ENCODE peak calls at places on chromosome 12, in five cellular contexts. L is foreskin melanocyte, A is RCC 7860, I is activated gamma-delta T cell treated with Interleukin-2 at 50 U/mL for 16 hours, J is cerebellar cortex. Z is an unnamed sample.
A peak's percentile ranks its signal among the peaks of the same experiment; 100 is the strongest.

GRCh38 chr12:57235012-57235727 is 5.7 kb downstream of the SHMT2 start:
- DNase-seq in I (no peak), L (no peak), A (peak; percentile 11), J (no peak), Z (no peak)

GRCh38 chr12:51269174-51270066 is 795 bp downstream of the SMAGP start:
- DNase-seq in J (peak; percentile 36), I (peak; percentile 58), L (no peak), A (no peak), Z (no peak)

GRCh38 chr12:69117566-69118266 is 121.7 kb upstream of the CPSF6 start:
- DNase-seq in I (no peak), L (no peak), A (no peak), J (no peak), Z (no peak)

GRCh38 chr12:73187765-73188164 is 915.6 kb downstream of the TRHDE start:
- DNase-seq in A (no peak), I (no peak), L (no peak), J (no peak), Z (no peak)

GRCh38 chr12:65748332-65748731 is 76.0 kb upstream of the HMGA2 start:
- DNase-seq in I (no peak), J (no peak), L (no peak), A (no peak), Z (no peak)

GRCh38 chr12:120079352-120080042 is 37.1 kb downstream of the RAB35 start:
- DNase-seq in L (no peak), A (no peak), J (no peak), I (no peak), Z (no peak)

GRCh38 chr12:56645201-56645716 is 525 bp downstream of the ATP5F1B start:
- DNase-seq in L (no peak), A (no peak), I (no peak), J (no peak), Z (no peak)

GRCh38 chr12:57229041-57229633 is 374 bp upstream of the SHMT2 start:
- DNase-seq in J (peak; percentile 54), L (no peak), I (no peak), A (peak; percentile 18), Z (no peak)

GRCh38 chr12:57853864-57854556 is 7.5 kb upstream of the CTDSP2 start:
- DNase-seq in I (no peak), J (no peak), L (no peak), A (no peak), Z (no peak)

GRCh38 chr12:105580841-105581352 is 250.4 kb downstream of the C12orf75 start:
- DNase-seq in J (no peak), A (no peak), L (no peak), I (no peak), Z (no peak)

GRCh38 chr12:53502331-53502730 is 1.2 kb downstream of the TARBP2 start:
- DNase-seq in L (no peak), A (no peak), I (no peak), J (no peak), Z (peak; percentile 38)

GRCh38 chr12:44544018-44544417 is 332.1 kb downstream of the NELL2 start:
- DNase-seq in L (no peak), I (no peak), J (no peak), A (no peak), Z (no peak)

GRCh38 chr12:6383572-6384498 is at the start of gene LTBR:
- DNase-seq in A (peak; percentile 70), J (no peak), L (peak; percentile 89), I (no peak), Z (peak; percentile 79)

GRCh38 chr12:4161718-4162117 is 111.8 kb upstream of the CCND2 start:
- DNase-seq in A (no peak), I (no peak), L (no peak), J (no peak), Z (no peak)

GRCh38 chr12:3034067-3034750 is 43.0 kb upstream of the TSPAN9 start:
- DNase-seq in L (peak; percentile 24), I (peak; percentile 10), A (no peak), J (peak; percentile 83), Z (peak; percentile 50)

GRCh38 chr12:108800591-108800990 is 56.8 kb downstream of the SSH1 start:
- DNase-seq in L (no peak), I (no peak), A (no peak), J (no peak), Z (no peak)

GRCh38 chr12:106247731-106248176 is at the start of gene CKAP4:
- DNase-seq in J (peak; percentile 33), A (peak; percentile 37), I (peak; percentile 48), L (no peak), Z (peak; percentile 67)

GRCh38 chr12:47818701-47819543 is 781 bp downstream of the HDAC7 start:
- DNase-seq in I (peak; percentile 43), J (peak; percentile 54), A (no peak), L (no peak), Z (no peak)

GRCh38 chr12:123531091-123531490 is 2.4 kb downstream of the RILPL1 start:
- DNase-seq in L (no peak), I (no peak), A (no peak), J (no peak), Z (no peak)

GRCh38 chr12:49548822-49549648 is 10.2 kb downstream of the KCNH3 start:
- DNase-seq in A (no peak), L (no peak), J (no peak), I (peak; percentile 27), Z (no peak)

GRCh38 chr12:124847113-124847512 is 16.6 kb downstream of the SCARB1 start:
- DNase-seq in J (peak; percentile 83), A (no peak), I (no peak), L (no peak), Z (no peak)

GRCh38 chr12:247271-247670 is 15.4 kb downstream of the SLC6A13 start:
- DNase-seq in J (no peak), I (no peak), A (no peak), L (no peak), Z (no peak)

GRCh38 chr12:48997719-48998496 is 1.3 kb downstream of the DDN start:
- DNase-seq in I (no peak), J (no peak), A (no peak), L (no peak), Z (no peak)

GRCh38 chr12:97989366-97989940 is 525.9 kb upstream of the TMPO start:
- DNase-seq in L (no peak), J (no peak), A (no peak), I (no peak), Z (no peak)

GRCh38 chr12:116143883-116144266 is 133.6 kb downstream of the MED13L start:
- DNase-seq in J (no peak), A (peak; percentile 17), I (no peak), L (no peak), Z (no peak)

GRCh38 chr12:114903394-114903748 is 219.4 kb upstream of the TBX3 start:
- DNase-seq in J (no peak), L (no peak), I (no peak), A (no peak), Z (no peak)

GRCh38 chr12:124149287-124149686 is 145.6 kb upstream of the RFLNA start:
- DNase-seq in A (no peak), I (no peak), L (no peak), J (no peak), Z (no peak)